ENCODE peak calls at places on chromosomes 6 and 20, in four cellular contexts. G, F, P and S are unnamed samples.

GRCh38 chr20:36754656-36755222 is 8.8 kb upstream of the NDRG3 start:
- DNase-seq in G (peak), F (peak), P (peak), S (peak)

GRCh38 chr6:137451926-137452325 is 42.3 kb downstream of the OLIG3 start:
- DNase-seq in G (peak), F (no peak), P (no peak), S (no peak)

GRCh38 chr6:75855047-75855446 is 106.0 kb downstream of the MYO6 start:
- DNase-seq in G (peak), F (peak), P (peak), S (peak)

GRCh38 chr6:125491860-125492617 is 190.3 kb upstream of the HDDC2 start:
- DNase-seq in G (no peak), F (no peak), P (no peak), S (no peak)

GRCh38 chr20:25196701-25197120 is 1.2 kb downstream of the ENTPD6 start:
- DNase-seq in G (no peak), F (no peak), P (no peak), S (no peak)

GRCh38 chr6:114240800-114241199 is 102.0 kb downstream of the HS3ST5 start:
- DNase-seq in G (no peak), F (no peak), P (no peak), S (peak)

GRCh38 chr6:168318090-168318489 is 1.5 kb downstream of the DACT2 start:
- DNase-seq in G (no peak), F (no peak), P (no peak), S (no peak)

GRCh38 chr6:168089186-168090063 is 10.4 kb upstream of the FRMD1 start:
- DNase-seq in G (no peak), F (no peak), P (no peak), S (no peak)

GRCh38 chr6:53737746-53738145 is 57.1 kb upstream of the LRRC1 start:
- DNase-seq in G (no peak), F (no peak), P (no peak), S (no peak)

GRCh38 chr6:93419304-93420162 is at the start of gene EPHA7:
- DNase-seq in G (peak), F (peak), P (no peak), S (no peak)

GRCh38 chr6:42505377-42505702 is 53.6 kb upstream of the TRERF1 start:
- DNase-seq in G (peak), F (peak), P (no peak), S (peak)

GRCh38 chr6:83307849-83308248 is 114.7 kb downstream of the RWDD2A start:
- DNase-seq in G (no peak), F (no peak), P (no peak), S (no peak)
- TF ChIP-seq CTCF in G (no peak), F (no peak), P (no peak), S (no peak)

GRCh38 chr6:132715204-132715603 is 1.3 kb upstream of the VNN1 start:
- DNase-seq in G (peak), F (peak), P (no peak), S (peak)
- TF ChIP-seq CTCF in G (peak), F (peak), P (peak), S (peak)

GRCh38 chr20:358891-359555 is 12.1 kb downstream of the NRSN2 start:
- DNase-seq in G (no peak), F (no peak), P (no peak), S (no peak)

GRCh38 chr20:363319-364078 is 16.6 kb downstream of the NRSN2 start:
- DNase-seq in G (no peak), F (no peak), P (no peak), S (peak)

GRCh38 chr20:364905-365794 is 15.4 kb upstream of the TRIB3 start:
- DNase-seq in G (peak), F (peak), P (no peak), S (peak)

GRCh38 chr20:361562-361961 is 14.7 kb downstream of the NRSN2 start:
- DNase-seq in G (no peak), F (no peak), P (no peak), S (no peak)

DNA sequence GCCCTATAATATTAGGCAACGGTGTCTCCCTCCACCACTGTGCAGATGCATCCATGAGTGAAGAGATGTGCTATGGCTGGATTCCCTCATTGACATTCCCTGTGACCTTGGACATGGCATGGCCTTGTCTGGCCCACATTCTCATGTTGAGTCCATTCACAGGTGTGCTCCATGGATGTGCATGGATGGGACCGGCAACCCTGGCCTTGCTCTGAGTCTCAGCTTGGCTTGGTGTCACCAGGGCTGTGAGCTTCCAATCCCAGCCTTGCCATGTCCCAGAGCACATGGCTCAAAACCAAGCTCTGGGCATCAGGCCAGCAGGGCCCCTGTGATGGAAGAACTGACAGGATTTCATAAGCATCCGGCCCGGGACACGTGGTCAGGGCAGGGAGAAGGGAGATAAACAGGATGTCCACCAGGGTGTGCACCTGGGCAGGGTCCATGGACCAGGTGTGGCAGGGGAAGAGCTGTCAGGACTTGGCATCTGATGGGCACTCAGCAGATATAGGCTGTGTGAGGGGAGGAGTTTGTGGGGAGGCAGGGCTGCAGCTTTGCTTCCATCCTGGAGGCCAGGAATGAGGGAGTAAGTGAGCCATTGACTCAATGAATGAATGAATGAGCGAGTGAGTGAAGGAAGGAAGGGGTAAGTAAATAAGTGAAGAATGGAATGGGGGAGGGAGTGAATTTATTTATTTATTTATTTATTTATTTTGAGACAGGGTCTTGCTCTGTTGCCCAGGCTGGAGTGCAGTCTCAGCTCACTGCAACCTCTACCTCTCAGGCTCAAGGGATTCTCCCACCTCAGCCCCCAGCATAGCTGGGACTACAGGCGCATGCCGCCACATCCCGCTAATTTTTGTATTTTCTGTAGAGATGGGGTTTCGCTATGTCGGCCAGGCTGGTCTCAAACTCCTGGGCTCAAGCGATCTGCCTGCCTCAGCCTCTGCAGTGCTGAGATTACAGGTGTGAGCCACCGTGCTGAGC is 15.7 kb downstream of the NRSN2 start:
- DNase-seq in G (peak), F (peak), P (peak), S (peak)
- TF ChIP-seq CTCF in G (peak), F (peak), P (peak), S (peak)

DNA sequence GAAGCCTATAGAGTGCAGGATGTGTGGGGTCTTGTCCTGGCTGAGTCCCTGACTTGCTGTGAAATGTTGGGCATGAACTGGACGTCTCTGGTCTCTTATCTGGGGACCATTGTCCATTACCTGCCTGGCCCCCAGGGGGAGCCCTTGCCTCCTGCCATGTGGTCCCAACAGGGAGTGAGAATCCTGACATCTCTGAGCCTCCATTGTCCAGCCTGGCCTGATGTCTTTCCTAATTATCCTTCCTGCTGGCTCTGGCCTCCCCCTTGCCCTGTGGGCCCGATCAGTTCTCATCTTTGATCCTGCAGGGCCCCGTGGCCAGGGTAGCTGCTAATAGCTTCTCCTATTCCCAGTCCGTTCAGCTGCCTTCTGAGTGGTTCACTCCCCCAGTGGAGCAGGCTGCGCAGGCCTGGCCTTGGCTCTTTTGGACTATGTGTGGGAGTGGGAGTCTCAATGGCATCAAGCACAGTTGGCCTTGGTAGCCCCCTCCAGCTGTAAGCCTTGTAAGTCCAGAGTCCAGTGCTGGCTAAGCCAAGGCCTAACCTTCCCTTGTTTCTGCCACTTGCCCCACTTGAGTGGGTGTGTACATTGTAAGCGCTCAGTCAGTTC is 77.9 kb upstream of the RALY start:
- DNase-seq in G (peak), F (no peak), P (no peak), S (peak)
- TF ChIP-seq CTCF in G (peak), F (peak), P (peak), S (peak)

DNA sequence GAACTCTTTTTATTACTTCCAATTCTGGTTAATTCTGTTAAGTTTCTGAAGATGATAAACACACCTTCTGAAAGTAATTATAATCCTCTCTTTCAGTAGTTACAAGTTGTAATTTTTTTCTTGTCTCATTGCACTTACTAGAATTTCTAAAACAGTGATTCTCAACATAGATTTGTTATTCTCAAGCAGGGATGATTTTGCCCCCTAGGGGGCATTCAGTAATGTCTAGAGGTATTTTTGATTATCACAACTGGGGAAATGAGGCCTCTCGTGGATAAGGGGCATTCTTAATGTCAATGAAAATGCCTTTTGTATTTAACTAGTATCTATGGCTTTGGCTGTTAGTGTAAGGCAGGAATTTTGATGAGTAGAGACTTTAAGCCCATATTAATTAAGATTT is 39.4 kb upstream of the MAFB start:
- DNase-seq in G (no peak), F (no peak), P (no peak), S (no peak)
- TF ChIP-seq CTCF in G (peak), F (peak), P (peak), S (peak)

GRCh38 chr6:111985202-111985731 is 68.6 kb upstream of the CCN6 start:
- DNase-seq in G (peak), F (peak), P (peak), S (peak)
- TF ChIP-seq CTCF in G (no peak), F (no peak), P (no peak), S (no peak)

DNA sequence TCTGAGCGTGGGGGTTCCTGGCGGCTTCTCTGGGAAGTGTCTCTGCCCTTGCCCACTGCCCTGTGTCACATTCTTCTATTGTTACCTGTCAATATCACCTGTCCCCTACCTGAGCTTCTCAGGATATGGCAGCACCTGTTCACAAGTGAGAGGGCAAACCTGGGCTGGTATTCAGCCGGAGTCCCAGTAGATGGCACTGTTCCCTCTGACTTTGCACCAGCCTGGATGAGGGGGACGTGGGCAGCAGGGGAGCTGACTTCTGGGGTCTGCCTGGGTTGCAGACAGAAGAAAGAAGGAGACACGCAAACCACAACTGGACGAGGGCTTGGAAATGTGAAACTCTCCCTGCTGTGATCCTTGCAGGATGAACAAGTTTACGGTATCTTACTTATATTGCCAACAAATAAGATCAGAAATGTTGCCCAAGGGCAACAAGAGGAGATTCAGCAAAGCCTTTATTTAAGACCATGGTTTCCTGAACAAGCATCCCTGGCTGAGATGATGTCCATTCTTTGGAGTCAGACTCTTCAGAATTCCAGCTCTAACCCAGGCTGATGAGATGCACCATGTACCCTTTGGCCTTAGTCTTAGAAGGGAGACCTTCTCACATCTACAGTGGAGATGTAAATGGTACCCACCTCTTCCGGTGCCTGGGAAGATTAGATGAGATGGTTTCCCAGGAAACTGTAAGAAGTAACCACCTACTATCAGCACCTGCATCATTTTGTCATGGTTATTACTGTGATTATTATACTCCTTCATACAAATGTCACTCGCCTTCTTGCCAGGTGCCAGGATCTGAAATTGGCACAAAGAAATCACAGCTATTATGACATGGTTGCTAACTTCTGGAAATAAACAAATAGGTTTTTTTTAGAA is 400.0 kb upstream of the CDH4 start:
- DNase-seq in G (no peak), F (no peak), P (no peak), S (peak)
- TF ChIP-seq CTCF in G (no peak), F (peak), P (peak), S (peak)